ENCODE peak calls at places on chromosomes 11 and 22, in nine cellular contexts. P is neural progenitor cell, Y is HCT116, N is MM.1S, K is GM23338, V is GM23248, J is hepatocyte, O is SK-N-SH, G is OCI-LY7. Q is an unnamed sample.

GRCh38 chr22:42208362-42208761 is 62.1 kb downstream of the TCF20 start:
- DNase-seq in O (no peak), J (no peak), P (no peak), Y (no peak), K (no peak), V (no peak), G (no peak), N (no peak), Q (no peak)

GRCh38 chr11:19951558-19952083 is 208.7 kb downstream of the DBX1 start:
- DNase-seq in Y (peak), O (peak), P (peak), V (peak), J (peak), G (peak), K (peak), N (peak), Q (peak)

GRCh38 chr11:17805043-17805442 is 70.5 kb downstream of the KCNC1 start:
- DNase-seq in J (no peak), P (no peak), K (no peak), Y (no peak), N (no peak), G (no peak), O (no peak), V (no peak), Q (no peak)

GRCh38 chr11:44226472-44226871 is 83.5 kb downstream of the ALX4 start:
- DNase-seq in V (no peak), N (no peak), K (no peak), O (no peak), G (no peak), J (no peak), Y (no peak), P (no peak), Q (no peak)

GRCh38 chr22:29661355-29661754 is 57.9 kb downstream of the NF2 start:
- DNase-seq in P (no peak), Y (no peak), O (no peak), K (no peak), J (no peak), N (no peak), G (no peak), V (peak), Q (no peak)

GRCh38 chr11:44595964-44596381 is 30.5 kb downstream of the CD82 start:
- DNase-seq in N (no peak), K (no peak), J (no peak), O (no peak), G (no peak), P (no peak), Y (no peak), V (peak), Q (no peak)

GRCh38 chr11:108802492-108802891 is 137.6 kb downstream of the DDX10 start:
- DNase-seq in G (no peak), P (no peak), N (no peak), O (no peak), K (no peak), J (no peak), Y (no peak), V (no peak), Q (no peak)

GRCh38 chr22:35930933-35931332 is 97.7 kb downstream of the RBFOX2 start:
- DNase-seq in N (peak), Y (peak), O (peak), J (peak), P (peak), G (peak), K (peak), V (peak), Q (peak)

GRCh38 chr11:63590024-63590788 is 24.0 kb downstream of the PLAAT3 start:
- DNase-seq in O (no peak), K (no peak), V (no peak), J (no peak), P (no peak), N (no peak), G (no peak), Y (no peak), Q (no peak)

GRCh38 chr11:128506384-128506783 is 81.0 kb downstream of the ETS1 start:
- DNase-seq in P (no peak), Y (no peak), O (no peak), N (no peak), G (no peak), V (no peak), J (no peak), K (no peak), Q (no peak)

GRCh38 chr22:43007519-43008102 is 7.3 kb downstream of the PACSIN2 start:
- DNase-seq in G (peak), Y (no peak), K (no peak), O (no peak), N (no peak), P (no peak), J (peak), V (peak), Q (no peak)

GRCh38 chr11:91804057-91804456 is 420.6 kb upstream of the FAT3 start:
- DNase-seq in K (peak), P (peak), Y (no peak), O (peak), N (no peak), V (no peak), J (peak), G (no peak), Q (peak)

GRCh38 chr22:33758125-33758483 is 162.2 kb downstream of the LARGE1 start:
- DNase-seq in O (no peak), P (no peak), K (no peak), G (no peak), V (no peak), Y (no peak), N (no peak), J (no peak), Q (no peak)

GRCh38 chr22:33756508-33756949 is 163.7 kb downstream of the LARGE1 start:
- DNase-seq in Y (no peak), N (no peak), G (peak), J (peak), P (peak), K (peak), V (no peak), O (peak), Q (no peak)

GRCh38 chr22:33757443-33758124 is 162.7 kb downstream of the LARGE1 start:
- DNase-seq in J (no peak), N (no peak), V (no peak), P (peak), O (no peak), Y (no peak), K (peak), G (no peak), Q (no peak)

GRCh38 chr22:33758961-33759360 is 161.3 kb downstream of the LARGE1 start:
- DNase-seq in J (no peak), P (no peak), K (no peak), O (no peak), V (no peak), N (no peak), Y (no peak), G (no peak), Q (no peak)

DNA sequence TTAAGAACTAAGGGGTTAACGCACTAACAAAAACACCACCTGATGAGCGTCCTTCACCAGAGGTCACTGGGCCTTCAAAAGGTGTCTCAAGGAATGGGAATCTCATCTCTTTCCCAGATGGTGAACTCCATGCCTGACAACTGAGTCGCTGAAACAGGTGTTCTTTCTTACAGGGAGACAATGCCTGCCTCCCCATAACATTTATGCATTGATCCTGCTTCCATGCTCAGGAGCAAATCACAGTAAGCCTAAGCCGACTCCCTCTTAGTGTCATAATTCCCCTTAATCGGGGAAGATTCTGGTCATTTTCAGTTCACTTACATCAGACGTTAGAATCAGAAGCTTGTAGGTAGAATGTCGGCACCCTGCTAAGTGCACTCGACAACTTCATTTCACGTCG is 163.2 kb downstream of the LARGE1 start:
- DNase-seq in G (no peak), Y (no peak), K (no peak), V (no peak), P (peak), N (no peak), J (no peak), O (no peak), Q (no peak)
- TF ChIP-seq EZH2phosphoT487 in G (no peak), Y (no peak), K (no peak), V (no peak), P (no peak), N (no peak), J (no peak), O (no peak), Q (no peak)

GRCh38 chr11:75558939-75559843 is 2.9 kb upstream of the SERPINH1 start:
- DNase-seq in Y (no peak), P (no peak), J (peak), G (no peak), O (no peak), V (peak), K (peak), N (no peak), Q (no peak)
- H2AFZ ChIP-seq in Y (no peak), P (peak), J (peak), G (no peak), O (peak), V (peak), K (peak), N (no peak), Q (no peak)

GRCh38 chr22:20131593-20131855 is at the start of gene ZDHHC8:
- DNase-seq in J (peak), P (no peak), N (no peak), K (no peak), O (no peak), V (peak), G (no peak), Y (no peak), Q (no peak)

GRCh38 chr22:20130739-20131592 is 638 bp upstream of the ZDHHC8 start:
- DNase-seq in K (peak), N (peak), J (peak), P (peak), O (peak), Y (peak), V (peak), G (no peak), Q (peak)

GRCh38 chr22:20130319-20130718 is 1.3 kb upstream of the ZDHHC8 start:
- DNase-seq in V (no peak), G (no peak), J (no peak), K (no peak), P (no peak), Y (no peak), O (no peak), N (peak), Q (peak)

GRCh38 chr22:20132686-20133246 is 1.2 kb downstream of the ZDHHC8 start:
- DNase-seq in N (no peak), G (no peak), K (no peak), Y (no peak), P (no peak), V (no peak), J (no peak), O (no peak), Q (no peak)

DNA sequence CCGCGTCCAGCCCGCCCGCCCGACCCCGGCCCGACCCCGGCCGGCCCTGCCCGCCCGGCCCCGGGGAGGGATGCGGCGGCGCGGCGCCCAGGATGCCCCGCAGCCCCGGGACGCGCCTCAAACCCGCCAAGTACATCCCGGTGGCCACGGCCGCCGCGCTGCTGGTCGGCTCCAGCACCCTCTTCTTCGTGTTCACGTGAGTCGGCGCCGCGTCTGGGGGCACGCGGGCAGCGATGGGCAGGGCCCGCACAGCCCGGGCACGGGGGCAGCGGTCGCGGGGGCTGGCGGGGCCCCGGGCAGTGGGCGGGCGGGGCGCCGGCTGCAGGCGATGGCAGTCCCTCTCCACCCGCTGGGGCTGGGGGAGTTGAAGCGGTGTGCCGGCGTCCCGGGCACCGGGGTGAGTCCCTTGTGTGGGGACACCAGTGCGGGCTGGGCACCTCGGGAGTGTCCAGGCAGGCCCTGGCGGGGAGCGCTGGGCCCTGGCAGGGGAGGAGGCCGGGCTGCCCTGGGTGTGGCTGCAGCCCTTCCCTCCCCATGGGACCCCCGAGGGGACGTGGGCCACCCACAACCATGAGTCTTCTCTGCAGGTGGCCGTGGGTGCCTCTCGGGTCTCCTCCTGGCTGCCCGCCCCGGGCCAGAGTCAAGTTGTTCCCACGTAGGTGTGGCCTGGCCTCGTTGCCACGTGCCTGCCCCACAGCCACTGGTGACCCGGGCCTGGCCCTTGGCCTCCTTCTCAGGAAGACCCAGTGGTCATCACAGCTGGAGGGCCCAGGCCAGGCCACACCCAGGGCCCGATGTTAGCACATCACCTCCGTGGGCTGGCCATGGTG is 467 bp downstream of the ZDHHC8 start:
- DNase-seq in G (no peak), N (no peak), K (no peak), J (peak), V (peak), O (peak), Y (no peak), P (peak), Q (no peak)
- TF ChIP-seq EZH2phosphoT487 in G (peak), N (no peak), K (no peak), J (no peak), V (no peak), O (no peak), Y (no peak), P (no peak), Q (no peak)

GRCh38 chr11:2930705-2931415 is 1.6 kb upstream of the PHLDA2 start:
- DNase-seq in Y (peak), O (peak), P (peak), G (peak), J (peak), K (peak), N (peak), V (peak), Q (peak)
- H2AFZ ChIP-seq in Y (no peak), O (peak), P (no peak), G (no peak), J (peak), K (peak), N (peak), V (peak), Q (peak)

DNA sequence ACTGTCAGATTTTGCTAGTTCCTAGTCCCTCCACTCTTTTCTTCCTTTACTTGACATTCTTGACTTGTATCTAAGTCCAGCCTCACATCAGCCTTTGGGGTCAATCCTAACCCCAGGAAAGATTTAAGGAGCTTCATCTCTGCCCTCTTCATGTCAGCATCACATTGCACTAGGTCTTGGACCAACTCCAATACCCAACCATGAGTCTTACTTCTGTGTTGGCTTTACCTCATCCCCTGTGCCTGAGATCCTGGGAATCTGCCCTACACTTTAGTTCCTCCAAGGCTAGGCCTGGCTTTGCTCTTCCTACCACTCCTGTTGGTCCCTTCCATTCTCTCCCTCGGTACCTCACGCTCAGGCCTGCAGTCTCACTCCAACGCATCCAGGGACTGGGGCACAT is 117.0 kb downstream of the SLC1A2 start:
- DNase-seq in Y (no peak), K (no peak), O (no peak), J (no peak), N (no peak), G (no peak), P (no peak), V (peak), Q (no peak)
- TF ChIP-seq EZH2phosphoT487 in Y (no peak), K (no peak), O (no peak), J (no peak), N (no peak), G (no peak), P (no peak), V (no peak), Q (no peak)

Q was measured in PC-3.